ENCODE peak calls at places on chromosomes 16 and 17, in ten cellular contexts. One of them, this sample, is unnamed.

GRCh38 chr17:62688398-62689140 is 61.1 kb downstream of the MRC2 start:
- DNase-seq in GF-D8: no peak
- DNase-seq in GM10248: no peak
- DNase-seq in CD4-positive, CD25-positive, alpha-beta regulatory T cell: no peak
- DNase-seq in activated CD8-positive, alpha-beta memory T cell treated with anti-CD3 and anti-CD28 coated beads for 24 hours: no peak
- DNase-seq in dorsolateral prefrontal cortex: no peak
- DNase-seq in stimulated activated CD4-positive, alpha-beta T cell treated with anti-CD3 and anti-CD28 coated beads, Interleukin-12 subunit alpha, Interleukin-12 subunit beta, amount 100 ng/mL, for 48 hours: no peak
- DNase-seq in effector CD4-positive, alpha-beta T cell: no peak
- DNase-seq in lower leg skin: no peak
- DNase-seq in WTC11: no peak
- DNase-seq in this sample: no peak

GRCh38 chr16:50401355-50401754 is 32.6 kb upstream of the BRD7 start:
- DNase-seq in WTC11: no peak
- DNase-seq in GF-D8: no peak
- DNase-seq in effector CD4-positive, alpha-beta T cell: no peak
- DNase-seq in CD4-positive, CD25-positive, alpha-beta regulatory T cell: no peak
- DNase-seq in lower leg skin: peak
- DNase-seq in stimulated activated CD4-positive, alpha-beta T cell treated with anti-CD3 and anti-CD28 coated beads, Interleukin-12 subunit alpha, Interleukin-12 subunit beta, amount 100 ng/mL, for 48 hours: no peak
- DNase-seq in activated CD8-positive, alpha-beta memory T cell treated with anti-CD3 and anti-CD28 coated beads for 24 hours: no peak
- DNase-seq in dorsolateral prefrontal cortex: no peak
- DNase-seq in GM10248: no peak
- DNase-seq in this sample: peak

GRCh38 chr17:39800540-39800939 is 62.8 kb downstream of the GRB7 start:
- DNase-seq in effector CD4-positive, alpha-beta T cell: peak
- DNase-seq in CD4-positive, CD25-positive, alpha-beta regulatory T cell: peak
- DNase-seq in GM10248: peak
- DNase-seq in stimulated activated CD4-positive, alpha-beta T cell treated with anti-CD3 and anti-CD28 coated beads, Interleukin-12 subunit alpha, Interleukin-12 subunit beta, amount 100 ng/mL, for 48 hours: peak
- DNase-seq in GF-D8: no peak
- DNase-seq in WTC11: no peak
- DNase-seq in lower leg skin: no peak
- DNase-seq in dorsolateral prefrontal cortex: no peak
- DNase-seq in activated CD8-positive, alpha-beta memory T cell treated with anti-CD3 and anti-CD28 coated beads for 24 hours: peak
- DNase-seq in this sample: no peak

GRCh38 chr17:48025040-48025903 is 12.3 kb downstream of the COPZ2 start:
- DNase-seq in GF-D8: peak
- DNase-seq in GM10248: peak
- DNase-seq in CD4-positive, CD25-positive, alpha-beta regulatory T cell: peak
- DNase-seq in dorsolateral prefrontal cortex: peak
- DNase-seq in stimulated activated CD4-positive, alpha-beta T cell treated with anti-CD3 and anti-CD28 coated beads, Interleukin-12 subunit alpha, Interleukin-12 subunit beta, amount 100 ng/mL, for 48 hours: peak
- DNase-seq in WTC11: peak
- DNase-seq in activated CD8-positive, alpha-beta memory T cell treated with anti-CD3 and anti-CD28 coated beads for 24 hours: peak
- DNase-seq in effector CD4-positive, alpha-beta T cell: peak
- DNase-seq in lower leg skin: peak
- DNase-seq in this sample: peak

GRCh38 chr17:55453836-55454557 is 32.4 kb upstream of the MMD start:
- DNase-seq in effector CD4-positive, alpha-beta T cell: no peak
- DNase-seq in activated CD8-positive, alpha-beta memory T cell treated with anti-CD3 and anti-CD28 coated beads for 24 hours: no peak
- DNase-seq in GF-D8: no peak
- DNase-seq in GM10248: no peak
- DNase-seq in stimulated activated CD4-positive, alpha-beta T cell treated with anti-CD3 and anti-CD28 coated beads, Interleukin-12 subunit alpha, Interleukin-12 subunit beta, amount 100 ng/mL, for 48 hours: no peak
- DNase-seq in dorsolateral prefrontal cortex: no peak
- DNase-seq in CD4-positive, CD25-positive, alpha-beta regulatory T cell: no peak
- DNase-seq in lower leg skin: no peak
- DNase-seq in WTC11: no peak
- DNase-seq in this sample: no peak

GRCh38 chr16:67436640-67437193 is 5.8 kb downstream of the HSD11B2 start:
- DNase-seq in lower leg skin: no peak
- DNase-seq in dorsolateral prefrontal cortex: no peak
- DNase-seq in WTC11: no peak
- DNase-seq in CD4-positive, CD25-positive, alpha-beta regulatory T cell: no peak
- DNase-seq in stimulated activated CD4-positive, alpha-beta T cell treated with anti-CD3 and anti-CD28 coated beads, Interleukin-12 subunit alpha, Interleukin-12 subunit beta, amount 100 ng/mL, for 48 hours: no peak
- DNase-seq in GM10248: no peak
- DNase-seq in activated CD8-positive, alpha-beta memory T cell treated with anti-CD3 and anti-CD28 coated beads for 24 hours: no peak
- DNase-seq in effector CD4-positive, alpha-beta T cell: no peak
- DNase-seq in GF-D8: no peak
- DNase-seq in this sample: no peak

GRCh38 chr17:76614912-76615617 is 28.5 kb downstream of the ST6GALNAC1 start:
- DNase-seq in activated CD8-positive, alpha-beta memory T cell treated with anti-CD3 and anti-CD28 coated beads for 24 hours: no peak
- DNase-seq in WTC11: no peak
- DNase-seq in lower leg skin: no peak
- DNase-seq in GF-D8: no peak
- DNase-seq in dorsolateral prefrontal cortex: no peak
- DNase-seq in GM10248: no peak
- DNase-seq in CD4-positive, CD25-positive, alpha-beta regulatory T cell: no peak
- DNase-seq in stimulated activated CD4-positive, alpha-beta T cell treated with anti-CD3 and anti-CD28 coated beads, Interleukin-12 subunit alpha, Interleukin-12 subunit beta, amount 100 ng/mL, for 48 hours: no peak
- DNase-seq in effector CD4-positive, alpha-beta T cell: no peak
- DNase-seq in this sample: no peak

GRCh38 chr16:63311313-63311712 is 1275.1 kb upstream of the CDH8 start:
- DNase-seq in stimulated activated CD4-positive, alpha-beta T cell treated with anti-CD3 and anti-CD28 coated beads, Interleukin-12 subunit alpha, Interleukin-12 subunit beta, amount 100 ng/mL, for 48 hours: no peak
- DNase-seq in lower leg skin: no peak
- DNase-seq in GF-D8: no peak
- DNase-seq in WTC11: no peak
- DNase-seq in activated CD8-positive, alpha-beta memory T cell treated with anti-CD3 and anti-CD28 coated beads for 24 hours: no peak
- DNase-seq in CD4-positive, CD25-positive, alpha-beta regulatory T cell: no peak
- DNase-seq in GM10248: no peak
- DNase-seq in dorsolateral prefrontal cortex: no peak
- DNase-seq in effector CD4-positive, alpha-beta T cell: no peak
- DNase-seq in this sample: no peak

GRCh38 chr17:74213897-74214386 is 571 bp downstream of the TTYH2 start:
- DNase-seq in effector CD4-positive, alpha-beta T cell: no peak
- DNase-seq in GM10248: no peak
- DNase-seq in activated CD8-positive, alpha-beta memory T cell treated with anti-CD3 and anti-CD28 coated beads for 24 hours: peak
- DNase-seq in CD4-positive, CD25-positive, alpha-beta regulatory T cell: no peak
- DNase-seq in dorsolateral prefrontal cortex: no peak
- DNase-seq in WTC11: no peak
- DNase-seq in lower leg skin: no peak
- DNase-seq in stimulated activated CD4-positive, alpha-beta T cell treated with anti-CD3 and anti-CD28 coated beads, Interleukin-12 subunit alpha, Interleukin-12 subunit beta, amount 100 ng/mL, for 48 hours: no peak
- DNase-seq in GF-D8: no peak
- DNase-seq in this sample: no peak

GRCh38 chr16:12575288-12575687 is 228.4 kb downstream of the CPPED1 start:
- DNase-seq in stimulated activated CD4-positive, alpha-beta T cell treated with anti-CD3 and anti-CD28 coated beads, Interleukin-12 subunit alpha, Interleukin-12 subunit beta, amount 100 ng/mL, for 48 hours: no peak
- DNase-seq in CD4-positive, CD25-positive, alpha-beta regulatory T cell: no peak
- DNase-seq in GF-D8: no peak
- DNase-seq in WTC11: no peak
- DNase-seq in effector CD4-positive, alpha-beta T cell: no peak
- DNase-seq in dorsolateral prefrontal cortex: no peak
- DNase-seq in GM10248: no peak
- DNase-seq in lower leg skin: no peak
- DNase-seq in activated CD8-positive, alpha-beta memory T cell treated with anti-CD3 and anti-CD28 coated beads for 24 hours: no peak
- DNase-seq in this sample: no peak

GRCh38 chr17:41687828-41688640 is 651 bp upstream of the EIF1 start:
- DNase-seq in stimulated activated CD4-positive, alpha-beta T cell treated with anti-CD3 and anti-CD28 coated beads, Interleukin-12 subunit alpha, Interleukin-12 subunit beta, amount 100 ng/mL, for 48 hours: no peak
- DNase-seq in effector CD4-positive, alpha-beta T cell: peak
- DNase-seq in lower leg skin: peak
- DNase-seq in GF-D8: peak
- DNase-seq in GM10248: no peak
- DNase-seq in activated CD8-positive, alpha-beta memory T cell treated with anti-CD3 and anti-CD28 coated beads for 24 hours: peak
- DNase-seq in WTC11: no peak
- DNase-seq in dorsolateral prefrontal cortex: peak
- DNase-seq in CD4-positive, CD25-positive, alpha-beta regulatory T cell: no peak
- DNase-seq in this sample: no peak